ENCODE peak calls at places on chromosomes 2 and 18, in eight cellular contexts. L is left ventricle myocardium inferior, P is aorta, X is GM23248, Q is fibroblast of pulmonary artery, E is psoas muscle, B is fibroblast of the aortic adventitia, Y is right lobe of liver. A is an unnamed sample.

GRCh38 chr2:193428336-193428818 is 1233.6 kb upstream of the TMEFF2 start:
- DNase-seq in L (no peak), P (no peak), X (no peak), Q (no peak), E (no peak), B (no peak), Y (peak), A (no peak)

GRCh38 chr18:63374520-63374919 is 7.5 kb upstream of the KDSR start:
- DNase-seq in L (no peak), P (no peak), X (no peak), Q (peak), E (no peak), B (peak), Y (no peak), A (peak)

GRCh38 chr2:186980787-186981550 is 132.0 kb upstream of the ZSWIM2 start:
- DNase-seq in L (no peak), P (no peak), X (no peak), Q (no peak), E (no peak), B (no peak), Y (no peak), A (no peak)

GRCh38 chr2:109526442-109526970 is 87.3 kb downstream of the SEPTIN10 start:
- DNase-seq in L (no peak), P (no peak), X (no peak), Q (no peak), E (no peak), B (no peak), Y (no peak), A (no peak)

GRCh38 chr2:218865999-218866398 is 6.4 kb downstream of the WNT6 start:
- DNase-seq in L (no peak), P (peak), X (no peak), Q (no peak), E (peak), B (no peak), Y (no peak), A (no peak)

GRCh38 chr2:42854207-42854818 is 61.9 kb upstream of the HAAO start:
- DNase-seq in L (peak), P (peak), X (peak), Q (no peak), E (peak), B (peak), Y (peak), A (peak)

GRCh38 chr2:7803515-7803914 is 878.3 kb upstream of the ID2 start:
- DNase-seq in L (no peak), P (no peak), X (no peak), Q (no peak), E (no peak), B (no peak), Y (no peak), A (no peak)

GRCh38 chr18:8084160-8084559 is 517.0 kb downstream of the PTPRM start:
- DNase-seq in L (no peak), P (no peak), X (peak), Q (peak), E (no peak), B (peak), Y (peak), A (peak)

GRCh38 chr2:113136828-113137775 is 9.7 kb downstream of the IL1RN start:
- DNase-seq in L (no peak), P (no peak), X (peak), Q (peak), E (no peak), B (peak), Y (no peak), A (peak)

GRCh38 chr2:169509955-169510354 is 453 bp downstream of the KLHL41 start:
- DNase-seq in L (no peak), P (no peak), X (no peak), Q (no peak), E (no peak), B (no peak), Y (no peak), A (peak)

GRCh38 chr2:226478121-226478809 is 321.4 kb downstream of the IRS1 start:
- DNase-seq in L (no peak), P (peak), X (peak), Q (peak), E (peak), B (peak), Y (peak), A (peak)

GRCh38 chr18:74742573-74742972 is 144.9 kb downstream of the ZNF407 start:
- DNase-seq in L (no peak), P (no peak), X (peak), Q (peak), E (no peak), B (peak), Y (no peak), A (no peak)

GRCh38 chr2:189829092-189829843 is 45.0 kb downstream of the PMS1 start:
- DNase-seq in L (no peak), P (no peak), X (peak), Q (no peak), E (no peak), B (peak), Y (no peak), A (peak)

GRCh38 chr2:1808921-1809551 is 64.7 kb upstream of the PXDN start:
- DNase-seq in L (no peak), P (peak), X (peak), Q (no peak), E (no peak), B (no peak), Y (peak), A (no peak)

GRCh38 chr2:223383315-223383714 is 218.8 kb downstream of the SCG2 start:
- DNase-seq in L (no peak), P (no peak), X (peak), Q (peak), E (no peak), B (peak), Y (no peak), A (no peak)

GRCh38 chr18:13877133-13877532 is 38.2 kb downstream of the MC2R start:
- DNase-seq in L (no peak), P (no peak), X (no peak), Q (no peak), E (no peak), B (no peak), Y (no peak), A (no peak)

GRCh38 chr2:63652063-63652985 is 63.6 kb downstream of the MDH1 start:
- DNase-seq in L (no peak), P (no peak), X (no peak), Q (no peak), E (no peak), B (no peak), Y (no peak), A (no peak)

GRCh38 chr18:8932866-8933265 is 169.6 kb upstream of the NDUFV2 start:
- DNase-seq in L (no peak), P (no peak), X (no peak), Q (no peak), E (no peak), B (no peak), Y (no peak), A (no peak)

GRCh38 chr2:234446404-234447076 is 50.3 kb downstream of the ARL4C start:
- DNase-seq in L (peak), P (peak), X (no peak), Q (no peak), E (peak), B (no peak), Y (peak), A (peak)

GRCh38 chr18:5106730-5107129 is 90.3 kb downstream of the AKAIN1 start:
- DNase-seq in L (no peak), P (no peak), X (peak), Q (no peak), E (no peak), B (no peak), Y (no peak), A (no peak)

GRCh38 chr2:173763641-173764040 is 201.5 kb downstream of the SP3 start:
- DNase-seq in L (no peak), P (no peak), X (no peak), Q (no peak), E (no peak), B (no peak), Y (no peak), A (no peak)

GRCh38 chr2:12488365-12488972 is 228.3 kb upstream of the TRIB2 start:
- DNase-seq in L (no peak), P (no peak), X (no peak), Q (no peak), E (no peak), B (no peak), Y (no peak), A (no peak)

GRCh38 chr2:29189052-29189451 is 73.8 kb downstream of the CLIP4 start:
- DNase-seq in L (no peak), P (no peak), X (no peak), Q (no peak), E (no peak), B (no peak), Y (no peak), A (no peak)

DNA sequence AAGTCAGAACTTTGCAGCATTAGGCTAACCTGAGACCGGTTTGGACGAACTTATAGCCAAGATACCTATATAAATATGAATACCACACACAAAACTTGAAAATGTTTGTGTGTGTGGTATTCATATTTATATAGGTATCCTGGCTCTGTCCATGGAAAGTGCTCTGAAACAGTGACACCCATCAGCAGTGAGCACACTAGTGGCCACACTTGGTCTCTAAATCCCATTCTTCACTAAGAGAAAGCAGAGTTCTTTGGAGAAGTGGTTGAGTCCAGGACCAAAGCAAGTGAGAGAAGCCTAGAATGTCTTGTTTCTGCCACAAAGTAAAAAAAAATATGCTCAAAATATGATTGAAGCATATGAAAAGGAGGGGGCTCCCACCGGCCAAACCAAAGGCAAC is 146.5 kb downstream of the TWIST2 start:
- DNase-seq in L (no peak), P (no peak), X (no peak), Q (no peak), E (no peak), B (no peak), Y (no peak), A (no peak)
- H3K4me3 ChIP-seq in L (no peak), P (no peak), X (no peak), Q (no peak), E (no peak), B (no peak), Y (no peak), A (no peak)

GRCh38 chr2:59301466-59302402 is 1060.6 kb upstream of the FANCL start:
- DNase-seq in L (no peak), P (no peak), X (peak), Q (peak), E (no peak), B (peak), Y (no peak), A (peak)
- H3K4me3 ChIP-seq in L (no peak), P (peak), X (no peak), Q (no peak), E (no peak), B (no peak), Y (no peak), A (no peak)

GRCh38 chr2:33322607-33323006 is 153.8 kb upstream of the RASGRP3 start:
- DNase-seq in L (no peak), P (no peak), X (no peak), Q (no peak), E (no peak), B (no peak), Y (no peak), A (no peak)
- H3K4me3 ChIP-seq in L (no peak), P (no peak), X (peak), Q (no peak), E (no peak), B (no peak), Y (no peak), A (no peak)

GRCh38 chr2:195533771-195534642 is 123.0 kb upstream of the SLC39A10 start:
- DNase-seq in L (peak), P (peak), X (peak), Q (peak), E (peak), B (peak), Y (peak), A (peak)
- H3K4me3 ChIP-seq in L (no peak), P (peak), X (peak), Q (no peak), E (no peak), B (no peak), Y (no peak), A (no peak)

A was measured in fibroblast of villous mesenchyme.